ENCODE peak calls at places on chromosomes 13 and 19, in five cellular contexts. Z, O, W, Y and S are unnamed samples. For H3K36me3 and H3K27me3, the result is how much of the 10 kb centered on the place peaks cover.

GRCh38 chr13:23450340-23451046 is 17.0 kb upstream of the SACS start:
- DNase-seq in Z (no peak), O (peak), W (no peak), Y (no peak), S (no peak)

GRCh38 chr13:59099182-59099950 is 1064.4 kb downstream of the DIAPH3 start:
- DNase-seq in Z (no peak), O (no peak), W (peak), Y (no peak), S (no peak)

GRCh38 chr19:15456441-15456840 is 6.7 kb upstream of the WIZ start:
- DNase-seq in Z (no peak), O (no peak), W (no peak), Y (no peak), S (no peak)

GRCh38 chr19:19628499-19629134 is 597 bp upstream of the LPAR2 start:
- DNase-seq in Z (no peak), O (no peak), W (peak), Y (peak), S (no peak)

GRCh38 chr13:66617786-66618185 is 612.4 kb downstream of the PCDH9 start:
- DNase-seq in Z (no peak), O (no peak), W (no peak), Y (no peak), S (no peak)

GRCh38 chr13:36362251-36362650 is 16.1 kb upstream of the SPART start:
- DNase-seq in Z (no peak), O (no peak), W (no peak), Y (peak), S (no peak)

GRCh38 chr13:86986448-86986847 is 684.7 kb upstream of the SLITRK5 start:
- DNase-seq in Z (no peak), O (no peak), W (peak), Y (peak), S (no peak)

GRCh38 chr19:37989855-37990254 is 82.8 kb downstream of the SIPA1L3 start:
- DNase-seq in Z (no peak), O (no peak), W (no peak), Y (no peak), S (no peak)

GRCh38 chr19:615619-616018 is 17.7 kb downstream of the POLRMT start:
- DNase-seq in Z (no peak), O (no peak), W (no peak), Y (no peak), S (no peak)

GRCh38 chr13:25806304-25806974 is 245.4 kb downstream of the SHISA2 start:
- DNase-seq in Z (no peak), O (no peak), W (no peak), Y (no peak), S (no peak)

GRCh38 chr19:5690955-5691204 is 785 bp downstream of the RPL36 start:
- DNase-seq in Z (no peak), O (no peak), W (no peak), Y (peak), S (no peak)

GRCh38 chr13:25214371-25215252 is 42.5 kb upstream of the AMER2 start:
- DNase-seq in Z (peak), O (no peak), W (no peak), Y (peak), S (peak)

GRCh38 chr19:35044317-35045117 is 3.0 kb downstream of the HPN start:
- DNase-seq in Z (peak), O (peak), W (peak), Y (peak), S (peak)

GRCh38 chr13:25729201-25729600 is 322.6 kb downstream of the SHISA2 start:
- DNase-seq in Z (no peak), O (no peak), W (no peak), Y (no peak), S (no peak)

GRCh38 chr13:97211357-97211756 is 10.8 kb upstream of the MBNL2 start:
- DNase-seq in Z (no peak), O (no peak), W (no peak), Y (no peak), S (no peak)

GRCh38 chr19:19051478-19052213 is 12.1 kb upstream of the SLC25A42 start:
- DNase-seq in Z (no peak), O (no peak), W (no peak), Y (no peak), S (no peak)

DNA sequence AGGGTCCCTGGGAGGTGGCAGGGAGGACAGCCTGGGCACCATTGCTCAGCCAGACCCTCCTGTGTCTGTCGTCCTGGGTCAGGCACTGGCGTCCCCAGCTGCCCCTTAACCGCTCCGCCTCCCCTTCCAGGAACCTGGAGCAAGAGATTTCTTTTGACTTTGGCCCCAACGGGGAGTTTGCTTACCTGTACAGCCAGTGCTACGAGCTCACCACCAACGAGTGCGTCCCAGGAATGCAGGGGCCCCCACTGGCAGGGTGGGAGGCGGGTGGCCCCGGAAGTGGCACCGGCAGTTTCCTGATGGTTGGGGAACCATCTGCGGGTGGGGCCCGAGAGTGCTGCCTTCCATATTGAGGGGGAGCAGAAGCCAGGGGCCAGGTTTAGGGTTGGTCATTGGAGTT is 13.0 kb downstream of the PRKCSH start:
- DNase-seq in Z (no peak), O (no peak), W (no peak), Y (no peak), S (no peak)
- H3K36me3 ChIP-seq in Z (half or more), O (under half), W (under half), Y (under half), S (half or more)

GRCh38 chr13:113598081-113598410 is 13.5 kb downstream of the TFDP1 start:
- DNase-seq in Z (no peak), O (no peak), W (no peak), Y (no peak), S (no peak)

GRCh38 chr13:113601166-113602070 is 16.9 kb downstream of the TFDP1 start:
- DNase-seq in Z (no peak), O (no peak), W (no peak), Y (no peak), S (no peak)

GRCh38 chr13:113598481-113598880 is 13.9 kb downstream of the TFDP1 start:
- DNase-seq in Z (no peak), O (no peak), W (no peak), Y (no peak), S (no peak)

GRCh38 chr13:113597386-113598080 is 13.0 kb downstream of the TFDP1 start:
- DNase-seq in Z (no peak), O (no peak), W (no peak), Y (no peak), S (no peak)

GRCh38 chr13:113599396-113599795 is 14.8 kb downstream of the TFDP1 start:
- DNase-seq in Z (no peak), O (no peak), W (no peak), Y (no peak), S (no peak)
- H3K27me3 ChIP-seq in Z (under half), O (under half), W (under half), Y (under half), S (under half)

GRCh38 chr19:54178581-54179261 is 5.8 kb upstream of the TMC4 start:
- DNase-seq in Z (no peak), O (peak), W (no peak), Y (peak), S (no peak)

GRCh38 chr19:54179921-54180452 is 7.0 kb upstream of the TMC4 start:
- DNase-seq in Z (no peak), O (no peak), W (peak), Y (peak), S (no peak)

GRCh38 chr19:54183431-54183830 is 5.9 kb downstream of the MBOAT7 start:
- DNase-seq in Z (no peak), O (no peak), W (no peak), Y (no peak), S (no peak)

GRCh38 chr19:54180691-54181091 is 7.7 kb upstream of the TMC4 start:
- DNase-seq in Z (no peak), O (no peak), W (no peak), Y (no peak), S (no peak)

DNA sequence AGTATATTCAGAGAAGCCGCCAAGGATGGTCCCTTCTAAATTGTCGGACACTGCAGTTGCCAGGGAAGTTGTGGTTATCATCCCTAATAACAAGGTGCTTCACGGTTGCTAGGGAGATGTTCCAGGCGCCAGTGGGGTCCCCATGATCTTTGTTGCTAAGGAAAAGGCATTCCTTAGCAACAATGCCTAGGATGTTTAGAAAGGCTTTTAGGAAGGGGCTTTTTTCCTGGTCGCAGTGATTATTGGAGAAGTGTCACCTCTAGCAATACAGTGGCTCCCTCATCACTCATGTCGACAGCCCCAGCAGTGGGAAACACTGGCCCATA is 6.3 kb upstream of the TMC4 start:
- DNase-seq in Z (no peak), O (no peak), W (no peak), Y (no peak), S (no peak)
- H3K36me3 ChIP-seq in Z (half or more), O (under half), W (under half), Y (under half), S (half or more)

DNA sequence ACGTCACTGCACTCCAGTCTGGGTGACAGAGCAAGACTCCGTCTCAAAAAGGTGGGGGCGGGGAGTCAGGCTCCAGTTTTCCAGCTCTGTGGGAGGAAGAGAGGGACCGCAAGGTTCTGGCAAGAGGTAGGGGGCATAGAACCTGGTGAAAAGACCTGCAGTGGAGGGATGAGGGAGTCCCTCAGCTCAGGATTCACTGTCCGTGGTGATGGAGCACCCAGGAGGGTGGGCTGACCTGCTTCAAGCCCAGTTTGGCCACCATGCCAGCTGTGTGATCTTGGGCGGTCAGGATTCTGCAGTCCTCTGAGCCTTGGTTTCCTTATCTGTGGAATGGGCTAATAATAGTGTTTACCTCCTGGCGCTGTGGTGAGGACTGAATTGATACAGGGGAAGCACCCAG is 21.2 kb downstream of the SLC8A2 start:
- DNase-seq in Z (no peak), O (no peak), W (no peak), Y (no peak), S (no peak)
- H3K27me3 ChIP-seq in Z (half or more), O (half or more), W (under half), Y (half or more), S (half or more)